ENCODE peak calls at places on chromosome 21, in four cellular contexts. H, I, S and U are unnamed samples.

GRCh38 chr21:45876381-45877159 is 105.0 kb upstream of the COL6A1 start:
- DNase-seq in I (no peak), S (no peak), H (no peak), U (no peak)

GRCh38 chr21:26881504-26882228 is 36.5 kb upstream of the ADAMTS1 start:
- DNase-seq in I (no peak), S (no peak), H (no peak), U (no peak)

GRCh38 chr21:35027558-35028450 is 21.3 kb downstream of the RUNX1 start:
- DNase-seq in S (no peak), H (no peak), I (no peak), U (no peak)

GRCh38 chr21:23804866-23805265 is 1802.4 kb downstream of the MRPL39 start:
- DNase-seq in S (no peak), H (no peak), I (no peak), U (no peak)

GRCh38 chr21:34795152-34796141 is 126.7 kb downstream of the CLIC6 start:
- DNase-seq in I (peak; percentile 53), H (no peak), S (no peak), U (no peak)

GRCh38 chr21:25931791-25932190 is 197.0 kb downstream of the GABPA start:
- DNase-seq in S (no peak), H (no peak), I (no peak), U (no peak)

GRCh38 chr21:44593598-44594405 is 1.5 kb upstream of the KRTAP10-6 start:
- DNase-seq in I (no peak), H (no peak), S (no peak), U (no peak)

GRCh38 chr21:45308211-45309068 is 20.7 kb upstream of the POFUT2 start:
- DNase-seq in S (no peak), H (no peak), I (no peak), U (no peak)

GRCh38 chr21:26377111-26377694 is 195.9 kb downstream of the CYYR1 start:
- DNase-seq in S (no peak), H (no peak), I (peak; percentile 5), U (no peak)

GRCh38 chr21:36429672-36430546 is 44.7 kb downstream of the CHAF1B start:
- DNase-seq in I (peak; percentile 98), H (peak; percentile 31), S (no peak), U (peak; percentile 56)

GRCh38 chr21:31557421-31557955 is 102.0 kb upstream of the SOD1 start:
- DNase-seq in H (no peak), S (no peak), I (no peak), U (no peak)

GRCh38 chr21:45278156-45278911 is 9.4 kb downstream of the POFUT2 start:
- DNase-seq in H (no peak), S (no peak), I (no peak), U (no peak)

GRCh38 chr21:15289896-15290841 is 225.4 kb upstream of the NRIP1 start:
- DNase-seq in H (no peak), I (no peak), S (no peak), U (no peak)

GRCh38 chr21:28445081-28445830 is 547.4 kb downstream of the LTN1 start:
- DNase-seq in I (no peak), H (no peak), S (no peak), U (no peak)